ENCODE peak calls at places on chromosomes 16 and 17, in six cellular contexts. O is heart right ventricle; K is PC-3; N is CD4-positive, CD25-positive, alpha-beta regulatory T cell; S is CD8-positive, alpha-beta T cell; Q is cardiac muscle cell. Z is an unnamed sample. For H3K4me1, the result is how much of the 10 kb centered on the place peaks cover.

GRCh38 chr17:50559674-50560184 is 786 bp upstream of the CACNA1G start:
- DNase-seq in O (peak), K (peak), N (peak), S (no peak), Q (peak), Z (no peak)

GRCh38 chr17:18980682-18981384 is 23.7 kb downstream of the FAM83G start:
- DNase-seq in O (no peak), K (no peak), N (no peak), S (no peak), Q (no peak), Z (no peak)

GRCh38 chr17:67519801-67520251 is 142.7 kb downstream of the PITPNC1 start:
- DNase-seq in O (no peak), K (no peak), N (no peak), S (no peak), Q (no peak), Z (no peak)

GRCh38 chr17:69246726-69247375 is 18.2 kb upstream of the ABCA10 start:
- DNase-seq in O (no peak), K (peak), N (peak), S (no peak), Q (peak), Z (no peak)

GRCh38 chr17:50062323-50063243 is 6.7 kb downstream of the ITGA3 start:
- DNase-seq in O (peak), K (peak), N (no peak), S (no peak), Q (peak), Z (no peak)

GRCh38 chr17:57104461-57105175 is 19.6 kb downstream of the AKAP1 start:
- DNase-seq in O (no peak), K (peak), N (no peak), S (no peak), Q (no peak), Z (no peak)

GRCh38 chr16:49181812-49182211 is 99.8 kb downstream of the CBLN1 start:
- DNase-seq in O (no peak), K (no peak), N (no peak), S (no peak), Q (no peak), Z (no peak)

GRCh38 chr17:58277107-58277506 is 3.6 kb downstream of the MPO start:
- DNase-seq in O (no peak), K (peak), N (peak), S (no peak), Q (peak), Z (no peak)

GRCh38 chr17:38509772-38510423 is 81.6 kb downstream of the ARHGAP23 start:
- DNase-seq in O (peak), K (no peak), N (no peak), S (no peak), Q (peak), Z (no peak)

GRCh38 chr17:80749611-80750010 is 205.0 kb downstream of the RPTOR start:
- DNase-seq in O (no peak), K (no peak), N (no peak), S (no peak), Q (no peak), Z (no peak)

GRCh38 chr16:17023606-17024005 is 447.2 kb downstream of the XYLT1 start:
- DNase-seq in O (no peak), K (no peak), N (no peak), S (no peak), Q (no peak), Z (no peak)

GRCh38 chr16:2003827-2004641 is 5.6 kb downstream of the ZNF598 start:
- DNase-seq in O (peak), K (peak), N (peak), S (peak), Q (peak), Z (peak)
- H3K4me3 ChIP-seq in O (peak), K (no peak), N (no peak), S (no peak), Q (no peak), Z (no peak)

GRCh38 chr17:82330322-82331239 is 3.0 kb downstream of the SECTM1 start:
- DNase-seq in O (peak), K (peak), N (no peak), S (no peak), Q (peak), Z (no peak)
- H3K4me1 ChIP-seq in O (under half), K (under half), N (under half), S (under half), Q (under half), Z (under half)

DNA sequence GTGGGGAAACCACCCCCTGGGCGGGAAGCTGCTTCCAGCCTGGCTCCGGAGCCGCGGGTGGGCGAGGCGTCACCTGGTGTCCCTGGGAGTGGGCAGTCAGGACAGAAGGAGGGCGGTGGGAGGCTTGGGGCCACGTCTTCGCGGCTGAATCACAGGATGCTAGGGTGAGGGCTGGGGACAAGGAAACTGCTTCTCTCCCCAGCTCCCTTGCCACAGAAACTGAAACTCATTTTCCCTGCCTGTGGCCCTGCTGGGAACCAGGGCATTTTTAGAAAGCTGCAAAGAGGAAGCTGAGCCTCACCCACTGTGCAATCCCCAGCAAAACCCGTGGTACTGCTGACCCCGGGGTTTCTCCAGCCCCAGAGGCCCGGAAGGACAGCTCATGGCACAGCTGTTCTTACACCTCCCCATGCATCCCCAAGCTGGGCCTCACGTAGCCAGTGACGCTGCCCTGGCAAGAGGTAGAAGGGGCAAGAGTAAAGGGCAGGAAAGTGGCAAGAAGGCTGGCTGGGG is 8.2 kb downstream of the RHBDF2 start:
- DNase-seq in O (peak), K (peak), N (peak), S (peak), Q (peak), Z (no peak)
- H3K4me3 ChIP-seq in O (peak), K (no peak), N (no peak), S (peak), Q (no peak), Z (peak)

DNA sequence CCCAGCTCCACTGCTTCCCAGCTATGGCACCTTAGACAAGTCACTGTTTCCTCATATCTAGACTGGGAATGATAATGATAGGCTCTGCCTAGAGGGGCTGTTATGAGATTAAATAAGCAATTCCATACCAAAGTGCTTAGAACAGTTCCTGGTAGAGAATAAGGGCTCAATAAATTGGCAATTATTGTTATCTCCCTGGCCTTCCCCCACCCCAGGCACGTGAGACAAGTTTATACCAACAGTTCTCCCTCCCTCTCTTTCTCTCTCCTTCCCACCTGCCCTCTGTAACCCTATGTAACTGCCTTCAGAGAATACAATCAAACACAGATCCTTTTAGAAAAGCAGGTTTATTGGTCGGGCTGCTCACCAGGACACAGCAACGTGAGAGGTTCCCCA is 13.9 kb upstream of the STAT3 start:
- DNase-seq in O (no peak), K (no peak), N (no peak), S (no peak), Q (no peak), Z (no peak)
- H3K4me1 ChIP-seq in O (under half), K (under half), N (under half), S (under half), Q (under half), Z (under half)

GRCh38 chr16:87463722-87464690 is 28.8 kb downstream of the ZCCHC14 start:
- DNase-seq in O (no peak), K (peak), N (peak), S (peak), Q (peak), Z (peak)
- H3K4me3 ChIP-seq in O (peak), K (peak), N (peak), S (peak), Q (no peak), Z (peak)

GRCh38 chr16:82262244-82262643 is 92.2 kb upstream of the MPHOSPH6 start:
- DNase-seq in O (no peak), K (no peak), N (no peak), S (no peak), Q (no peak), Z (no peak)

GRCh38 chr16:82263456-82264159 is 93.6 kb upstream of the MPHOSPH6 start:
- DNase-seq in O (peak), K (peak), N (peak), S (peak), Q (peak), Z (peak)

GRCh38 chr16:82260212-82260795 is 90.3 kb upstream of the MPHOSPH6 start:
- DNase-seq in O (no peak), K (no peak), N (no peak), S (no peak), Q (peak), Z (no peak)

GRCh38 chr16:82257990-82258389 is 88.0 kb upstream of the MPHOSPH6 start:
- DNase-seq in O (no peak), K (no peak), N (no peak), S (no peak), Q (no peak), Z (no peak)

GRCh38 chr16:82259731-82260130 is 89.7 kb upstream of the MPHOSPH6 start:
- DNase-seq in O (no peak), K (no peak), N (no peak), S (no peak), Q (no peak), Z (no peak)
- H3K4me1 ChIP-seq in O (under half), K (under half), N (under half), S (under half), Q (under half), Z (under half)

GRCh38 chr17:74823176-74823495 is 36.5 kb downstream of the GRIN2C start:
- DNase-seq in O (no peak), K (no peak), N (no peak), S (no peak), Q (no peak), Z (no peak)

GRCh38 chr17:74822329-74823175 is 37.1 kb downstream of the GRIN2C start:
- DNase-seq in O (peak), K (no peak), N (no peak), S (no peak), Q (no peak), Z (no peak)

GRCh38 chr17:74827800-74828199 is 31.9 kb downstream of the GRIN2C start:
- DNase-seq in O (no peak), K (no peak), N (no peak), S (no peak), Q (no peak), Z (no peak)

GRCh38 chr17:74825003-74825627 is 34.6 kb downstream of the GRIN2C start:
- DNase-seq in O (no peak), K (no peak), N (no peak), S (no peak), Q (no peak), Z (no peak)

DNA sequence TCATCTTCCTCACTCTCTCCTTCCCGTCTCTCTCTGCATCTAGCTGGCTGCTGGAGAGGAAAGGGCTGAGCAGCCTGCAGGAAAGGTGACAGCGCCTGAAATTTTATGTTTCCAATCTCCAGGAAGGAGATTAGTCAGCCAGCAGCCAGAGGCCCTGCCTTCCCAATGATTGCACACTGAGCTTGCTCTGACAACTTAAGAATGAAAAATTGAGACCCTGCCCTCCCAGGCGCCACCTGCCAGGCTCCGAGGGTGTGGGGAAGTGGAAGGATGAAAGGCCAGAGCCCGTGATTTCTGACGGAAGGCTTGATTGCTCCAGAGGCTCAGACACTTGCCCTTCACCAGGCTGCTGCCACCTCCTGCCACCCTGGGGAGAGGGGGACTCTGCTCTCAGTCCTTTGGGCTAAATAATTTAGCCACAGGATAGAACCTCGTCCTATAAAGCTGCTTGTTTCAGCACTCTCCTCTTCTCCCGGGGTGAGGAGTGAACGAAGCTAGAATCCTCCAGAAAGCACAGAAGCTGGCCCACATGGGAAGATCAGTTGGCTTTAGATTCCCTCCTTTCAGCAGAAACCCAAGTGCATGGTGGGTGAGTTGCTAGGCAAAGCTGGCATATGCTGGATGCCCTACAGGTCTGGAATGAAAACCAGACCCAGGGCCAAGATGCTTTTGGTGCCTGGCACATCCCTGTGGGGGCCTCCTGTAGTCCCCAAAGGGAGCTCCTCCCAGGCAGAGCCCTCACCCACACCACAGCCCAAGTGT is 33.6 kb downstream of the GRIN2C start:
- DNase-seq in O (no peak), K (no peak), N (no peak), S (no peak), Q (no peak), Z (no peak)
- H3K4me3 ChIP-seq in O (no peak), K (no peak), N (no peak), S (no peak), Q (no peak), Z (no peak)

DNA sequence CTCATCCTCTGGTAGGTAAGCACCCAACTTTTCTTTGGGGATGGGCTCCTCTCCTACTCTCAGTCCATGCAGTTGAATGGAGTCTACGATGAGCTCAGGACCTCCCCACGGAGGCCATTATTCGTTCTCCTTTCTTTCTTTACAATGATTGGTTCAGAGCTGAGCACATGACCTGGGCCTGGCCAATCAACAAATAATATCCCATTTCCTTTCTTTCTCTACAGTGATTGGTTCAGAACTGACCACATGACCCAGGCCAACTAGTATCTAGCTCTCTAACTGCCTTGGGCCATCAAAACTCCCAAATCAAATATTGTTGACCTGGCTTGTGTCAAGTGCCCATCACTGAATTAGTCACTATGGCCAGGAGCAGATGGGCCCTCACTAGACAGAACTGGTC is 129.2 kb downstream of the USP31 start:
- DNase-seq in O (no peak), K (no peak), N (no peak), S (no peak), Q (no peak), Z (no peak)
- H3K4me1 ChIP-seq in O (under half), K (under half), N (under half), S (under half), Q (under half), Z (under half)

DNA sequence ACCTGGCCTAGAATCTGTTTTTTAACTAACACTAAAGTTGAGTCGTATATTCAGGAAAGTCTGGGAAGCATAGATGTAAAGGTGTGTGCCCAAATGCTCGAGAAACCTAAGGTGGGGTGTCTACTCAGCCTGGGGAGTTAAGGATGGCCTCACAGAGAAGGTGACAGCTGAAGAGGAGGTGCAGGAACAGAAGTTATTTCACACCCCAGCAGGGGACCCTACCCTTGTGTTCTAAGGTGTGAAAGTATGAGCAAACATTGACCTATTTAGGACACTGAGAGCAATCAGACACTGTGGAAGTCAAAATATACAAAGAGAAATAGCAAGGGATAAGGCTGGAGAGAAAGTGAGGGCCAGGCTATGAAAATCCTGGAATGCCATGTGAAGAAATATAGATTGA is 49.0 kb upstream of the DHX40 start:
- DNase-seq in O (no peak), K (no peak), N (no peak), S (no peak), Q (no peak), Z (no peak)
- H3K4me3 ChIP-seq in O (no peak), K (no peak), N (no peak), S (no peak), Q (no peak), Z (no peak)

Z was measured in effector memory CD4-positive, alpha-beta T cell.